ENCODE peak calls at places on chromosomes 13 and 19, in six cellular contexts. M, I, O, U, Q and R are unnamed samples.

GRCh38 chr13:51714663-51715168 is 89.2 kb downstream of the DHRS12 start:
- DNase-seq in O (no peak), Q (no peak), U (no peak), M (no peak), I (no peak), R (no peak)

GRCh38 chr13:60790620-60791019 is 393.6 kb downstream of the TDRD3 start:
- DNase-seq in M (no peak), U (no peak), O (no peak), Q (peak; percentile 24), I (no peak), R (peak; percentile 23)

GRCh38 chr13:99463998-99464397 is 37.3 kb upstream of the TM9SF2 start:
- DNase-seq in M (no peak), O (no peak), I (no peak), U (no peak), Q (no peak), R (no peak)

GRCh38 chr19:54458648-54459281 is 4.8 kb downstream of the LENG9 start:
- DNase-seq in Q (no peak), U (peak; percentile 51), M (no peak), O (no peak), I (no peak), R (no peak)

GRCh38 chr19:49340069-49340864 is 5.1 kb downstream of the CD37 start:
- DNase-seq in M (peak; percentile 85), U (peak; percentile 83), I (peak; percentile 31), Q (peak; percentile 69), O (no peak), R (peak; percentile 78)

GRCh38 chr13:95296326-95296939 is 4.8 kb downstream of the ABCC4 start:
- DNase-seq in O (no peak), I (peak; percentile 54), U (peak; percentile 74), Q (peak; percentile 40), M (peak; percentile 79), R (peak; percentile 41)

GRCh38 chr13:113874177-113874576 is 10.3 kb upstream of the GAS6 start:
- DNase-seq in U (no peak), O (no peak), M (no peak), I (peak; percentile 1), Q (no peak), R (no peak)

GRCh38 chr19:45677351-45678230 is 9.6 kb downstream of the GIPR start:
- DNase-seq in M (peak; percentile 95), O (peak; percentile 89), Q (peak; percentile 82), U (peak; percentile 64), I (peak; percentile 48), R (peak; percentile 77)

GRCh38 chr19:4878491-4878968 is 11.1 kb upstream of the PLIN3 start:
- DNase-seq in Q (no peak), I (no peak), O (peak; percentile 17), U (peak; percentile 86), M (no peak), R (peak; percentile 47)

GRCh38 chr13:75494491-75494890 is 12.5 kb upstream of the TBC1D4 start:
- DNase-seq in O (no peak), U (no peak), M (no peak), Q (no peak), I (peak; percentile 7), R (no peak)

GRCh38 chr19:8320564-8321066 is 560 bp downstream of the NDUFA7 start:
- DNase-seq in Q (no peak), O (no peak), M (no peak), I (peak; percentile 24), U (no peak), R (peak; percentile 30)

GRCh38 chr19:54448037-54448773 is 794 bp upstream of the LENG8 start:
- DNase-seq in O (peak; percentile 46), Q (peak; percentile 79), I (peak; percentile 67), M (peak; percentile 81), U (peak; percentile 79), R (peak; percentile 62)

GRCh38 chr19:14381689-14382474 is 638 bp downstream of the ADGRE5 start:
- DNase-seq in Q (no peak), M (no peak), U (peak; percentile 66), I (peak; percentile 61), O (peak; percentile 49), R (peak; percentile 53)

GRCh38 chr19:16018801-16019551 is 57.3 kb upstream of the TPM4 start:
- DNase-seq in U (no peak), Q (no peak), I (no peak), M (peak; percentile 53), O (no peak), R (no peak)

GRCh38 chr19:28841531-28841930 is 371.4 kb downstream of the UQCRFS1 start:
- DNase-seq in I (no peak), Q (no peak), U (no peak), M (no peak), O (no peak), R (no peak)

GRCh38 chr19:49422407-49423277 is 599 bp downstream of the PTH2 start:
- DNase-seq in U (peak; percentile 72), O (peak; percentile 42), Q (peak; percentile 86), M (no peak), I (no peak), R (peak; percentile 57)

GRCh38 chr19:38288127-38288855 is 15.8 kb upstream of the C19orf33 start:
- DNase-seq in U (no peak), M (no peak), Q (no peak), O (no peak), I (no peak), R (peak; percentile 48)

GRCh38 chr13:30172593-30173300 is 134.6 kb downstream of the KATNAL1 start:
- DNase-seq in I (peak; percentile 7), U (no peak), O (no peak), M (no peak), Q (no peak), R (no peak)

GRCh38 chr19:1261863-1262686 is 7.1 kb upstream of the CIRBP start:
- DNase-seq in M (peak; percentile 95), O (no peak), U (peak; percentile 87), I (no peak), Q (no peak), R (peak; percentile 74)

GRCh38 chr19:37218592-37218935 is 550 bp downstream of the ZNF383 start:
- DNase-seq in M (no peak), I (no peak), Q (no peak), O (no peak), U (no peak), R (no peak)

GRCh38 chr13:101868585-101869469 is 416.4 kb downstream of the ITGBL1 start:
- DNase-seq in M (no peak), O (no peak), I (no peak), U (no peak), Q (no peak), R (peak; percentile 7)

GRCh38 chr13:52739468-52740071 is at the start of gene CNMD:
- DNase-seq in I (no peak), Q (peak; percentile 19), O (no peak), M (no peak), U (no peak), R (no peak)

GRCh38 chr13:113616281-113616906 is 31.8 kb downstream of the TFDP1 start:
- DNase-seq in O (no peak), U (no peak), M (no peak), Q (no peak), I (no peak), R (no peak)

GRCh38 chr13:111568290-111568689 is 247.8 kb downstream of the TEX29 start:
- DNase-seq in O (no peak), Q (no peak), M (no peak), U (no peak), I (no peak), R (no peak)

GRCh38 chr19:17725422-17726078 is 6.3 kb downstream of the MAP1S start:
- DNase-seq in M (no peak), U (no peak), Q (peak; percentile 53), O (no peak), I (no peak), R (no peak)

GRCh38 chr13:46179576-46180368 is 2.2 kb downstream of the LCP1 start:
- DNase-seq in M (peak; percentile 75), Q (no peak), O (peak; percentile 75), I (no peak), U (peak; percentile 60), R (peak; percentile 61)

GRCh38 chr13:98370806-98371553 is 193.9 kb upstream of the RNF113B start:
- DNase-seq in I (peak; percentile 86), O (no peak), Q (no peak), U (peak; percentile 61), M (no peak), R (peak; percentile 45)

GRCh38 chr13:52344108-52344507 is 61.9 kb downstream of the THSD1 start:
- DNase-seq in Q (no peak), U (no peak), M (no peak), I (peak; percentile 5), O (no peak), R (no peak)